ENCODE peak calls at places on chromosomes 12 and 14, in five cellular contexts. Q, U, W, L and V are unnamed samples.

GRCh38 chr14:20624495-20625070 is 16.9 kb downstream of the OR6S1 start:
- DNase-seq in L (no peak), U (peak), Q (peak), W (no peak), V (peak)

GRCh38 chr12:114152066-114152465 is 185.9 kb upstream of the RBM19 start:
- DNase-seq in U (no peak), W (no peak), Q (no peak), L (no peak), V (no peak)

GRCh38 chr12:24895612-24896011 is 53.3 kb downstream of the BCAT1 start:
- DNase-seq in L (no peak), W (no peak), U (no peak), Q (no peak), V (no peak)

GRCh38 chr12:20368653-20369163 is 371 bp downstream of the PDE3A start:
- DNase-seq in U (peak), Q (peak), W (no peak), L (no peak), V (peak)

GRCh38 chr14:100487304-100487703 is 99.9 kb downstream of the BEGAIN start:
- DNase-seq in U (no peak), L (no peak), W (no peak), Q (no peak), V (no peak)

GRCh38 chr14:36485773-36486172 is 34.3 kb downstream of the NKX2-1 start:
- DNase-seq in W (no peak), Q (no peak), L (no peak), U (no peak), V (no peak)

GRCh38 chr12:1916396-1917171 is 1.9 kb downstream of the CACNA2D4 start:
- DNase-seq in L (no peak), W (no peak), Q (no peak), U (no peak), V (peak)

GRCh38 chr12:111842556-111843396 is 748 bp downstream of the MAPKAPK5 start:
- DNase-seq in L (peak), Q (peak), U (no peak), W (peak), V (peak)

GRCh38 chr12:49389092-49389703 is 21.9 kb downstream of the SPATS2 start:
- DNase-seq in W (no peak), L (no peak), Q (no peak), U (no peak), V (peak)

GRCh38 chr12:132379996-132380395 is 50.6 kb upstream of the GALNT9 start:
- DNase-seq in W (no peak), Q (peak), U (no peak), L (no peak), V (no peak)

GRCh38 chr14:65446159-65446558 is 33.6 kb downstream of the FUT8 start:
- DNase-seq in Q (no peak), U (no peak), L (no peak), W (no peak), V (no peak)

DNA sequence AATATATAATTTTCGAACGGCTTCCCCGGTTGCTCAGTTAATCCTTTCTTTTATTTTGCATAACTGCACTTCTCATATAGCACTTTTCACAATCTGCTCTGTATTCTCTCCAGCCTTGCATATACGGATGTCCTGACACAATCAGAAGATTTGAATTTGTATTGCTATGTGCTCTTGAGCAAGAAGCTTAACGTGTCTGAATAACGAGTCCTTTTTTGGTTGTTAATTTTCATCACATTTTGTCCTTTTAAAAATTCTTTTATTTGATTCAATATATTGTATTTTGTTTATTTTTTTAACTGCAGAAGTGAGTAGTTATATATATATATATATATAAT is 17.6 kb downstream of the A2M start:
- DNase-seq in Q (no peak), W (no peak), L (no peak), U (no peak), V (no peak)
- TF ChIP-seq POLR2A in Q (no peak), W (no peak), L (no peak), U (no peak), V (no peak)

DNA sequence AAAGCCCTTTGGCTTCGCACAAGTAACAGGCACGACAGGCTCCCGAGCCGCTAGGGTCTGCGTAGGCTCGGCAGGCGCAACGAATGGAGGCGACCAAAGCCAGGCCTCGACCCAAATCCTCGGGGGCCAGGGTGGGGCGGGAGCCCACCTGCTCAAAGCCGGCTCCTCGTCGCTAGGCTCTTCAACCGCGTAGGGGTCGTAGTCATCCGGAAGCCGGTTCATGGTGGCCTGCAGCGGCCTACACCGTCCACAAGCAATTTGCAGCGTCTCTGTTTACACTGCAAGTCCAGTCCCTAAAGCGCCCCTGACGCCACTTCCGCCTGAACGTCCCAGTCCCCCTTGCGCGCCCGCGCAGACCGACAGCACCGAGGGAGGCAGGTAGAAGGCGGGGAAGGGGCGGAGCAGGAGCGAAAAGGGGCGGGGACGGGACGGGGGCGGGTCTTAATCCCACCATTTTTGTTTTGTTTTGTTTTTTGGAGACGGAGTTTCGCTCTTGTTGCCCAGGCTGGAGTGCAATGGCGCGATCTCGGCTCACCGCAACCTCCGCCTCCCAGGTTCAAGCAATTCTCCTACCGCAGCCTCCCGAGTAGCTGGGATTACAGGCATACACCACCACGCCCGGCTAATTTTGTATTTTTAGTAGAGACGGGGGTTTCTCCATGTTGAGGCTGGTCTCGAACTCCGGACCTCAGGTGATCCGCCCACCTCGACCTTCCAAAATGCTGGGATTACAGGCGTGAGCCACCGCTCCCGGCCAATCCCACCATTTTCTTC is at the start of gene EAPP:
- DNase-seq in U (peak), Q (peak), W (peak), L (peak), V (peak)
- TF ChIP-seq POLR2A in U (peak), Q (peak), W (peak), L (peak), V (peak)

GRCh38 chr12:121128908-121129704 is 3.6 kb upstream of the P2RX7 start:
- DNase-seq in U (peak), L (peak), Q (peak), W (peak), V (peak)
- TF ChIP-seq POLR2A in U (no peak), L (no peak), Q (no peak), W (no peak), V (peak)

GRCh38 chr12:124284368-124284767 is 10.5 kb upstream of the RFLNA start:
- DNase-seq in U (no peak), L (no peak), Q (no peak), W (no peak), V (no peak)
- TF ChIP-seq POLR2A in U (no peak), L (no peak), Q (no peak), W (no peak), V (no peak)

GRCh38 chr14:70665448-70666363 is 24.0 kb downstream of the TTC9 start:
- DNase-seq in W (peak), U (peak), L (no peak), Q (peak), V (no peak)
- TF ChIP-seq POLR2A in W (no peak), U (no peak), L (no peak), Q (no peak), V (no peak)

GRCh38 chr12:120159509-120160237 is 34.8 kb downstream of the GCN1 start:
- DNase-seq in Q (no peak), U (no peak), W (no peak), L (no peak), V (no peak)
- TF ChIP-seq POLR2A in Q (no peak), U (no peak), W (no peak), L (no peak), V (no peak)